ENCODE peak calls at places on chromosomes 6 and 20, in seven cellular contexts. One of them, this sample, is unnamed.

GRCh38 chr6:167676666-167677421 is 149.9 kb upstream of the AFDN start:
- DNase-seq in GM23248: no peak
- DNase-seq in H7: peak; percentile 62
- DNase-seq in PC-3: no peak
- DNase-seq in mesenchymal stem cell: peak; percentile 50
- DNase-seq in heart right ventricle: no peak
- DNase-seq in epithelial cell of esophagus: no peak
- DNase-seq in this sample: no peak

GRCh38 chr6:166960609-166960978 is 4.2 kb upstream of the RNASET2 start:
- DNase-seq in GM23248: no peak
- DNase-seq in H7: no peak
- DNase-seq in PC-3: no peak
- DNase-seq in mesenchymal stem cell: no peak
- DNase-seq in heart right ventricle: no peak
- DNase-seq in epithelial cell of esophagus: no peak
- DNase-seq in this sample: no peak

GRCh38 chr20:50210066-50210619 is 19.5 kb downstream of the CEBPB start:
- DNase-seq in GM23248: no peak
- DNase-seq in H7: no peak
- DNase-seq in PC-3: no peak
- DNase-seq in mesenchymal stem cell: no peak
- DNase-seq in heart right ventricle: no peak
- DNase-seq in epithelial cell of esophagus: no peak
- DNase-seq in this sample: no peak

GRCh38 chr6:81643156-81643555 is 109.3 kb downstream of the TENT5A start:
- DNase-seq in GM23248: no peak
- DNase-seq in H7: no peak
- DNase-seq in PC-3: no peak
- DNase-seq in mesenchymal stem cell: no peak
- DNase-seq in heart right ventricle: no peak
- DNase-seq in epithelial cell of esophagus: no peak
- DNase-seq in this sample: no peak

GRCh38 chr20:17287503-17287902 is 60.7 kb downstream of the PCSK2 start:
- DNase-seq in GM23248: no peak
- DNase-seq in H7: no peak
- DNase-seq in PC-3: no peak
- DNase-seq in mesenchymal stem cell: no peak
- DNase-seq in heart right ventricle: no peak
- DNase-seq in epithelial cell of esophagus: no peak
- DNase-seq in this sample: no peak

GRCh38 chr20:1163105-1163504 is 21.7 kb downstream of the TMEM74B start:
- DNase-seq in GM23248: no peak
- DNase-seq in H7: no peak
- DNase-seq in PC-3: no peak
- DNase-seq in mesenchymal stem cell: no peak
- DNase-seq in heart right ventricle: no peak
- DNase-seq in epithelial cell of esophagus: no peak
- DNase-seq in this sample: no peak

GRCh38 chr20:48701702-48702101 is 126.1 kb downstream of the PREX1 start:
- DNase-seq in GM23248: no peak
- DNase-seq in H7: no peak
- DNase-seq in PC-3: no peak
- DNase-seq in mesenchymal stem cell: no peak
- DNase-seq in heart right ventricle: no peak
- DNase-seq in epithelial cell of esophagus: no peak
- DNase-seq in this sample: no peak

GRCh38 chr6:3385660-3386151 is 71.1 kb downstream of the SLC22A23 start:
- DNase-seq in GM23248: peak; percentile 51
- DNase-seq in H7: no peak
- DNase-seq in PC-3: no peak
- DNase-seq in mesenchymal stem cell: no peak
- DNase-seq in heart right ventricle: no peak
- DNase-seq in epithelial cell of esophagus: no peak
- DNase-seq in this sample: no peak

GRCh38 chr6:157954150-157955117 is 27.2 kb upstream of the SYNJ2 start:
- DNase-seq in GM23248: peak; percentile 63
- DNase-seq in H7: peak; percentile 56
- DNase-seq in PC-3: peak; percentile 50
- DNase-seq in mesenchymal stem cell: no peak
- DNase-seq in heart right ventricle: no peak
- DNase-seq in epithelial cell of esophagus: peak; percentile 60
- DNase-seq in this sample: peak; percentile 47

DNA sequence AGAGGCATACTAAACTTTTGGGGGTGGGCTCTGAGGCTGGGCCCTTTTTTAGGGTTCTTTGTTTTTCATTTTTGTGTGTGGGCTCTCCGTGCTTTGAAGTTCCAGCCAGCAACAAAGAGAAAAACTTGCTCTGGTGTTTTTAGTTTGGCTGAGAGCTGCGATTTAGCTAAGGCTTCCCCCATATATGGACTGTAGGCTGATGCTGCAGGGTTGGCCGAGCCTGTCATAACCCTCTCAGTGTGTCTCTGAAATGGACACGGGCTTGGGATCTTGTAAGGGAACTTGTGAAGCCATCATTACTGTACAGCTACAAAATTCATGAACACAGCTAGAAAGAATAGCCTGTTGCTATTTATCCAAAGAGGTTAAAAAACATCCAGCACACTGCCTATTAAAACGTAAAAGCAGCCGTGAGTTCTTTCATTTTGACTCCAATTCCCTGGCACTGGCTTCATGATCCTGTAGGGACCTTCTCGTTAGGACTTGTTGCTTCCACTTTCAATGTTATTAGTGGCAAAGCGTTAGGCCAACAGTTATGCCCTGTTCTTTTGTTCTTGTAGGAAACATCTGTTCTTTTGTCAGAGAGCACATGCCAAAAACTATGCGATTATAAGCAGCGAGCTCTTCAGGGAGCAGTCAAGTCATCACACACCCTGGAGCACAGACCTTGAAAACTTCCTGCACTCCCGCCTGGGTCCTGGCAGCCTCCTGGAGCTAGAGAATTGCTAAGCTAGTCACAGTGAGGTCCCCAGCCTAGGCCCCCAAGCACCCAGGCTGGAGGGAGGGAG is 609.7 kb upstream of the ARID1B start:
- DNase-seq in GM23248: no peak
- DNase-seq in H7: no peak
- DNase-seq in PC-3: no peak
- DNase-seq in mesenchymal stem cell: no peak
- DNase-seq in heart right ventricle: peak; percentile 15
- DNase-seq in epithelial cell of esophagus: no peak
- DNase-seq in this sample: no peak
- H3K4me3 ChIP-seq in GM23248: no peak overlapping the region
- H3K4me3 ChIP-seq in H7: no peak overlapping the region
- H3K4me3 ChIP-seq in PC-3: no peak overlapping the region
- H3K4me3 ChIP-seq in mesenchymal stem cell: peak overlapping the region; percentile 63
- H3K4me3 ChIP-seq in heart right ventricle: peak overlapping the region; percentile 19
- H3K4me3 ChIP-seq in epithelial cell of esophagus: no peak overlapping the region
- H3K4me3 ChIP-seq in this sample: no peak overlapping the region

GRCh38 chr6:25301358-25301757 is 22.2 kb downstream of the CARMIL1 start:
- DNase-seq in GM23248: no peak
- DNase-seq in H7: no peak
- DNase-seq in PC-3: no peak
- DNase-seq in mesenchymal stem cell: no peak
- DNase-seq in heart right ventricle: no peak
- DNase-seq in epithelial cell of esophagus: no peak
- DNase-seq in this sample: no peak
- H3K4me3 ChIP-seq in GM23248: no peak overlapping the region
- H3K4me3 ChIP-seq in H7: no peak overlapping the region
- H3K4me3 ChIP-seq in PC-3: no peak overlapping the region
- H3K4me3 ChIP-seq in mesenchymal stem cell: no peak overlapping the region
- H3K4me3 ChIP-seq in heart right ventricle: no peak overlapping the region
- H3K4me3 ChIP-seq in epithelial cell of esophagus: no peak overlapping the region
- H3K4me3 ChIP-seq in this sample: no peak overlapping the region

DNA sequence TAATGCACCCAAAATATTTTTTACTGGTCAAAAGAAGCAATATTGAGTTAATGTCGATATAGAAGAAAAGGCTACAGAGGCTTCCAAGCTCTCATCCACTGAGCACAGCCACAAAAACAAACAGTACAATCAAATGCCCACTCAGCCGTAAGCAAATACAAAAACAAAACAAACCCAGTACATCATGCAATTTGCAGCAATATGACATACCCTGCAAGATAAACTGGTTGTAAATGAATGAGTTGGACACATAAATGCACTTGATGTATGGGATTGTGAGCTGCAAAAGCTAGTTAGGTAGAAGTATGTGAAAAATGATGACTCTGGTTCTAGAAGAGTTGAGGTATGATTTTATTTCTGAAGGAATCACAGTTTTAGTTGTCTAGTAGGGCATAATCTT is 83.9 kb downstream of the SESN1 start:
- DNase-seq in GM23248: no peak
- DNase-seq in H7: no peak
- DNase-seq in PC-3: peak; percentile 14
- DNase-seq in mesenchymal stem cell: no peak
- DNase-seq in heart right ventricle: no peak
- DNase-seq in epithelial cell of esophagus: no peak
- DNase-seq in this sample: no peak
- H3K4me3 ChIP-seq in GM23248: no peak overlapping the region
- H3K4me3 ChIP-seq in H7: no peak overlapping the region
- H3K4me3 ChIP-seq in PC-3: no peak overlapping the region
- H3K4me3 ChIP-seq in mesenchymal stem cell: no peak overlapping the region
- H3K4me3 ChIP-seq in heart right ventricle: no peak overlapping the region
- H3K4me3 ChIP-seq in epithelial cell of esophagus: no peak overlapping the region
- H3K4me3 ChIP-seq in this sample: no peak overlapping the region

GRCh38 chr6:32666420-32667300 is at the start of gene HLA-DQB1:
- DNase-seq in GM23248: peak; percentile 46
- DNase-seq in H7: peak; percentile 52
- DNase-seq in PC-3: peak; percentile 59
- DNase-seq in mesenchymal stem cell: peak; percentile 17
- DNase-seq in heart right ventricle: no peak
- DNase-seq in epithelial cell of esophagus: peak; percentile 70
- DNase-seq in this sample: no peak
- H3K4me3 ChIP-seq in GM23248: no peak within 1 kb of the TSS
- H3K4me3 ChIP-seq in H7: no peak within 1 kb of the TSS
- H3K4me3 ChIP-seq in PC-3: no peak within 1 kb of the TSS
- H3K4me3 ChIP-seq in mesenchymal stem cell: peak within 1 kb of the TSS; percentile 71
- H3K4me3 ChIP-seq in heart right ventricle: peak within 1 kb of the TSS; percentile 36
- H3K4me3 ChIP-seq in epithelial cell of esophagus: peak within 1 kb of the TSS; percentile 31
- H3K4me3 ChIP-seq in this sample: no peak within 1 kb of the TSS